ENCODE peak calls at places on chromosomes 7 and 10, in ten cellular contexts. One of them, this sample, is unnamed. For H3K4me1 and H3K36me3, the result is how much of the 10 kb centered on the place peaks cover.

GRCh38 chr10:66329116-66329515 is 596.7 kb upstream of the LRRTM3 start:
- DNase-seq in body of pancreas: no peak
- DNase-seq in colonic mucosa: no peak
- DNase-seq in adrenal gland: no peak
- DNase-seq in uterus: no peak
- DNase-seq in left ventricle myocardium inferior: no peak
- DNase-seq in PC-9: no peak
- DNase-seq in hepatocyte: no peak
- DNase-seq in upper lobe of right lung: no peak
- DNase-seq in spleen: no peak
- DNase-seq in this sample: no peak

GRCh38 chr7:132359746-132360145 is 216.5 kb downstream of the PLXNA4 start:
- DNase-seq in body of pancreas: no peak
- DNase-seq in colonic mucosa: no peak
- DNase-seq in adrenal gland: no peak
- DNase-seq in uterus: no peak
- DNase-seq in left ventricle myocardium inferior: no peak
- DNase-seq in PC-9: no peak
- DNase-seq in hepatocyte: no peak
- DNase-seq in upper lobe of right lung: no peak
- DNase-seq in spleen: no peak
- DNase-seq in this sample: no peak

GRCh38 chr10:133324198-133324792 is 12.4 kb downstream of the CALY start:
- DNase-seq in body of pancreas: peak
- DNase-seq in colonic mucosa: peak
- DNase-seq in adrenal gland: peak
- DNase-seq in uterus: no peak
- DNase-seq in left ventricle myocardium inferior: peak
- DNase-seq in PC-9: peak
- DNase-seq in hepatocyte: peak
- DNase-seq in upper lobe of right lung: peak
- DNase-seq in spleen: peak
- DNase-seq in this sample: peak

GRCh38 chr10:129843702-129844101 is 120.4 kb downstream of the EBF3 start:
- DNase-seq in body of pancreas: no peak
- DNase-seq in colonic mucosa: no peak
- DNase-seq in adrenal gland: no peak
- DNase-seq in uterus: no peak
- DNase-seq in left ventricle myocardium inferior: no peak
- DNase-seq in PC-9: no peak
- DNase-seq in hepatocyte: no peak
- DNase-seq in upper lobe of right lung: no peak
- DNase-seq in spleen: no peak
- DNase-seq in this sample: no peak

GRCh38 chr10:82850166-82850565 is 975.2 kb downstream of the NRG3 start:
- DNase-seq in body of pancreas: no peak
- DNase-seq in colonic mucosa: no peak
- DNase-seq in adrenal gland: no peak
- DNase-seq in uterus: no peak
- DNase-seq in left ventricle myocardium inferior: no peak
- DNase-seq in PC-9: no peak
- DNase-seq in hepatocyte: no peak
- DNase-seq in upper lobe of right lung: no peak
- DNase-seq in spleen: no peak
- DNase-seq in this sample: no peak

GRCh38 chr7:69817096-69817495 is 218.8 kb downstream of the AUTS2 start:
- DNase-seq in body of pancreas: no peak
- DNase-seq in colonic mucosa: no peak
- DNase-seq in adrenal gland: no peak
- DNase-seq in uterus: no peak
- DNase-seq in left ventricle myocardium inferior: no peak
- DNase-seq in PC-9: no peak
- DNase-seq in hepatocyte: no peak
- DNase-seq in upper lobe of right lung: no peak
- DNase-seq in spleen: no peak
- DNase-seq in this sample: no peak

GRCh38 chr10:114367041-114367675 is 37.1 kb downstream of the AFAP1L2 start:
- DNase-seq in body of pancreas: no peak
- DNase-seq in colonic mucosa: no peak
- DNase-seq in adrenal gland: no peak
- DNase-seq in uterus: no peak
- DNase-seq in left ventricle myocardium inferior: no peak
- DNase-seq in PC-9: no peak
- DNase-seq in hepatocyte: no peak
- DNase-seq in upper lobe of right lung: no peak
- DNase-seq in spleen: no peak
- DNase-seq in this sample: no peak

GRCh38 chr10:7194571-7194970 is 216.3 kb downstream of the SFMBT2 start:
- DNase-seq in body of pancreas: no peak
- DNase-seq in colonic mucosa: no peak
- DNase-seq in adrenal gland: no peak
- DNase-seq in uterus: no peak
- DNase-seq in left ventricle myocardium inferior: no peak
- DNase-seq in PC-9: no peak
- DNase-seq in hepatocyte: no peak
- DNase-seq in upper lobe of right lung: no peak
- DNase-seq in spleen: no peak
- DNase-seq in this sample: no peak

GRCh38 chr10:71729023-71729649 is 9.6 kb upstream of the C10orf105 start:
- DNase-seq in body of pancreas: peak
- DNase-seq in colonic mucosa: peak
- DNase-seq in adrenal gland: peak
- DNase-seq in uterus: no peak
- DNase-seq in left ventricle myocardium inferior: peak
- DNase-seq in PC-9: peak
- DNase-seq in hepatocyte: no peak
- DNase-seq in upper lobe of right lung: peak
- DNase-seq in spleen: peak
- DNase-seq in this sample: peak
- H3K4me1 ChIP-seq in body of pancreas: under half
- H3K4me1 ChIP-seq in colonic mucosa: under half
- H3K4me1 ChIP-seq in adrenal gland: under half
- H3K4me1 ChIP-seq in uterus: under half
- H3K4me1 ChIP-seq in left ventricle myocardium inferior: under half
- H3K4me1 ChIP-seq in PC-9: half or more
- H3K4me1 ChIP-seq in hepatocyte: under half
- H3K4me1 ChIP-seq in upper lobe of right lung: under half
- H3K4me1 ChIP-seq in spleen: half or more
- H3K4me1 ChIP-seq in this sample: under half

GRCh38 chr10:45000138-45000763 is 472 bp upstream of the ZNF22 start:
- DNase-seq in body of pancreas: peak
- DNase-seq in colonic mucosa: peak
- DNase-seq in adrenal gland: no peak
- DNase-seq in uterus: peak
- DNase-seq in left ventricle myocardium inferior: peak
- DNase-seq in PC-9: no peak
- DNase-seq in hepatocyte: no peak
- DNase-seq in upper lobe of right lung: no peak
- DNase-seq in spleen: no peak
- DNase-seq in this sample: peak

GRCh38 chr10:45003432-45004000 is 2.8 kb downstream of the ZNF22 start:
- DNase-seq in body of pancreas: no peak
- DNase-seq in colonic mucosa: no peak
- DNase-seq in adrenal gland: no peak
- DNase-seq in uterus: no peak
- DNase-seq in left ventricle myocardium inferior: no peak
- DNase-seq in PC-9: no peak
- DNase-seq in hepatocyte: no peak
- DNase-seq in upper lobe of right lung: no peak
- DNase-seq in spleen: no peak
- DNase-seq in this sample: no peak

GRCh38 chr10:45000764-45001381 is at the start of gene ZNF22:
- DNase-seq in body of pancreas: peak
- DNase-seq in colonic mucosa: peak
- DNase-seq in adrenal gland: no peak
- DNase-seq in uterus: peak
- DNase-seq in left ventricle myocardium inferior: peak
- DNase-seq in PC-9: peak
- DNase-seq in hepatocyte: peak
- DNase-seq in upper lobe of right lung: peak
- DNase-seq in spleen: peak
- DNase-seq in this sample: peak

GRCh38 chr10:45004661-45005060 is 3.9 kb downstream of the ZNF22 start:
- DNase-seq in body of pancreas: no peak
- DNase-seq in colonic mucosa: no peak
- DNase-seq in adrenal gland: no peak
- DNase-seq in uterus: no peak
- DNase-seq in left ventricle myocardium inferior: no peak
- DNase-seq in PC-9: no peak
- DNase-seq in hepatocyte: no peak
- DNase-seq in upper lobe of right lung: no peak
- DNase-seq in spleen: no peak
- DNase-seq in this sample: no peak

GRCh38 chr10:45001382-45002148 is 842 bp downstream of the ZNF22 start:
- DNase-seq in body of pancreas: peak
- DNase-seq in colonic mucosa: peak
- DNase-seq in adrenal gland: no peak
- DNase-seq in uterus: peak
- DNase-seq in left ventricle myocardium inferior: peak
- DNase-seq in PC-9: peak
- DNase-seq in hepatocyte: peak
- DNase-seq in upper lobe of right lung: peak
- DNase-seq in spleen: peak
- DNase-seq in this sample: peak
- TF ChIP-seq CTCF in body of pancreas: peak
- TF ChIP-seq CTCF in colonic mucosa: no peak
- TF ChIP-seq CTCF in adrenal gland: peak
- TF ChIP-seq CTCF in uterus: no peak
- TF ChIP-seq CTCF in left ventricle myocardium inferior: peak
- TF ChIP-seq CTCF in PC-9: peak
- TF ChIP-seq CTCF in hepatocyte: peak
- TF ChIP-seq CTCF in upper lobe of right lung: peak
- TF ChIP-seq CTCF in spleen: peak
- TF ChIP-seq CTCF in this sample: no peak

DNA sequence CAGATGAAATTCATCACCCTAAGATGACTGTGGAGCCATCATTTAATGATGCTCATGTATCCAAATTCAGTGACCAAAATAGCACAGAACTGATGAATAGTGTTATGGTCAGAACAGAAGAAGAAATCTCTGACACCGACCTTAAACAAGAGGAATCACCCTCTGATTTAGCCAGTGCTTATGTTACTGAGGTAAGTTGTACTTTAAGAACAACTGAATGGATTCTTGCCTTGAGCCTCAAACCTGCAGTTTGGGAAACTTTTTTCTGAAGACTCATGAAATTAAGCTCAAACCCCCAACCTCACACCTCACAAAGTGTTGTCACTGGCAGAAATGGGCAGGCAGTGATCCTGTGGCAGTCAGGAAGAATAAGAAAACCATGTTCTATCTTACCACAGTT is 25.6 kb downstream of the TMEM243 start:
- DNase-seq in body of pancreas: no peak
- DNase-seq in colonic mucosa: no peak
- DNase-seq in adrenal gland: no peak
- DNase-seq in uterus: no peak
- DNase-seq in left ventricle myocardium inferior: no peak
- DNase-seq in PC-9: no peak
- DNase-seq in hepatocyte: no peak
- DNase-seq in upper lobe of right lung: no peak
- DNase-seq in spleen: no peak
- DNase-seq in this sample: no peak
- H3K36me3 ChIP-seq in body of pancreas: under half
- H3K36me3 ChIP-seq in colonic mucosa: under half
- H3K36me3 ChIP-seq in adrenal gland: half or more
- H3K36me3 ChIP-seq in uterus: under half
- H3K36me3 ChIP-seq in left ventricle myocardium inferior: half or more
- H3K36me3 ChIP-seq in PC-9: half or more
- H3K36me3 ChIP-seq in hepatocyte: under half
- H3K36me3 ChIP-seq in upper lobe of right lung: half or more
- H3K36me3 ChIP-seq in spleen: half or more
- H3K36me3 ChIP-seq in this sample: under half

GRCh38 chr10:11683529-11684320 is 58.5 kb upstream of the ECHDC3 start:
- DNase-seq in body of pancreas: no peak
- DNase-seq in colonic mucosa: peak
- DNase-seq in adrenal gland: no peak
- DNase-seq in uterus: no peak
- DNase-seq in left ventricle myocardium inferior: no peak
- DNase-seq in PC-9: no peak
- DNase-seq in hepatocyte: no peak
- DNase-seq in upper lobe of right lung: no peak
- DNase-seq in spleen: peak
- DNase-seq in this sample: peak

GRCh38 chr10:11685787-11686218 is 56.4 kb upstream of the ECHDC3 start:
- DNase-seq in body of pancreas: peak
- DNase-seq in colonic mucosa: peak
- DNase-seq in adrenal gland: peak
- DNase-seq in uterus: peak
- DNase-seq in left ventricle myocardium inferior: peak
- DNase-seq in PC-9: peak
- DNase-seq in hepatocyte: peak
- DNase-seq in upper lobe of right lung: peak
- DNase-seq in spleen: peak
- DNase-seq in this sample: peak

GRCh38 chr10:11682896-11683295 is 59.3 kb upstream of the ECHDC3 start:
- DNase-seq in body of pancreas: no peak
- DNase-seq in colonic mucosa: no peak
- DNase-seq in adrenal gland: no peak
- DNase-seq in uterus: no peak
- DNase-seq in left ventricle myocardium inferior: no peak
- DNase-seq in PC-9: no peak
- DNase-seq in hepatocyte: no peak
- DNase-seq in upper lobe of right lung: no peak
- DNase-seq in spleen: peak
- DNase-seq in this sample: no peak

GRCh38 chr10:11687357-11687771 is 54.8 kb upstream of the ECHDC3 start:
- DNase-seq in body of pancreas: no peak
- DNase-seq in colonic mucosa: no peak
- DNase-seq in adrenal gland: peak
- DNase-seq in uterus: no peak
- DNase-seq in left ventricle myocardium inferior: no peak
- DNase-seq in PC-9: peak
- DNase-seq in hepatocyte: peak
- DNase-seq in upper lobe of right lung: no peak
- DNase-seq in spleen: no peak
- DNase-seq in this sample: no peak

DNA sequence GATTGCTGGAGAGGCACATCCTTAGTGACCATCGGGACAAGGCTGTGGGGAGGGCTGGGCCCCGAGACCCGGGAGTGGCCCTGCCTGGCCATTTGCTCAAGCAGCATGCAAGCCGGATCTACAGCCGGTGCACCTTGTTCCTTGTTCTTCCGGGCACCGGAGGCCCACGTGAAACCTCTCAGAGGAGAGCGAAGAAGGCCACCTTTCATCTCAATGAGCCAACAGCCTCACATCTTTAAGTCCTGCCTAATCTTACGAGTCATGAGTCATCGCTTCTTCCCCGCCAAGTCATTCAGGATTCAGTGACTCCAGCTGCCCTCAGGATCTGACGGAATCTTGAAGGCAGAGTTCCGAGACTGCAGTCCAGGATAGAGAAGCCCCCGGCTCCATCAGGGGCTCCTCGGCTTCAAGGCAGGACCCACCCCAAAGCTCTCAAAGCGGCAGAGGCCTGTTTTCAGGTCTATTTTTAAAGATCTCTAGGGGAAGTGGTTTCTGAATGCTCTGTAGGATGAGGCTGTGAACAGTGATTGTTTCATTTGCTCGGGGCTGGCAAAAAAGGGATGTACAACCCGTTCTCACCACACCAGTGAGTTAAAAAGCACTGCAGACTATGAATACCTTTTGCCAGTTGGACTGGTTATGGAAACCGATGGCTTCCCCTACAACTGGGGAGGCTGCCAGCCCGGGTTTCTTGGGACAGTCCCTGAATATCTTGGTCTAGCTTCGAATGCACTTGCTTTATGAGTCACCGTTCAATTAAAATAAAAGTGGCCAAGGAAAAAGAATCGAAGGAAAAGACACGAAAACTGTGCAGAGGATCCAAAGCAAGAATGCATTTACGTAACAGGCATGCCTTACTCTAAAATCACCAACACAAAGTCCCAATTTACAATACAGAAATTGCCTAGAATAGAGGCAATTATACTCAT is 57.2 kb upstream of the ECHDC3 start:
- DNase-seq in body of pancreas: peak
- DNase-seq in colonic mucosa: peak
- DNase-seq in adrenal gland: peak
- DNase-seq in uterus: peak
- DNase-seq in left ventricle myocardium inferior: peak
- DNase-seq in PC-9: peak
- DNase-seq in hepatocyte: peak
- DNase-seq in upper lobe of right lung: peak
- DNase-seq in spleen: peak
- DNase-seq in this sample: peak
- H3K4me1 ChIP-seq in body of pancreas: under half
- H3K4me1 ChIP-seq in colonic mucosa: under half
- H3K4me1 ChIP-seq in adrenal gland: under half
- H3K4me1 ChIP-seq in uterus: under half
- H3K4me1 ChIP-seq in left ventricle myocardium inferior: under half
- H3K4me1 ChIP-seq in PC-9: half or more
- H3K4me1 ChIP-seq in hepatocyte: under half
- H3K4me1 ChIP-seq in upper lobe of right lung: under half
- H3K4me1 ChIP-seq in spleen: half or more
- H3K4me1 ChIP-seq in this sample: under half